ENCODE peak calls at places on chromosomes 12 and 14, in eight cellular contexts. A is transverse colon; X is suprapubic skin; I is lower leg skin; G is stimulated activated CD4-positive, alpha-beta T cell treated with anti-CD3 and anti-CD28 coated beads, Interleukin-4, amount 100 ng/mL, for 24 hours; Z is GM13976; K is cardiac muscle cell; R is SW480. M is an unnamed sample.

GRCh38 chr14:68384335-68384734 is 408.5 kb downstream of the ZFP36L1 start:
- DNase-seq in A (peak; percentile 37), I (peak; percentile 51), Z (no peak), R (no peak), X (no peak), K (peak; percentile 53), G (no peak), M (no peak)

GRCh38 chr12:57133013-57133569 is 4.8 kb downstream of the LRP1 start:
- DNase-seq in A (peak; percentile 7), R (no peak), K (peak; percentile 68), I (no peak), Z (no peak), G (no peak), X (no peak), M (no peak)

GRCh38 chr12:100826323-100826722 is 31.7 kb downstream of the ANO4 start:
- DNase-seq in X (no peak), Z (no peak), A (peak; percentile 17), R (peak; percentile 15), I (no peak), G (no peak), K (peak; percentile 74), M (peak; percentile 16)

GRCh38 chr14:64879635-64880381 is at the start of gene SPTB:
- DNase-seq in X (peak; percentile 64), Z (peak; percentile 80), R (peak; percentile 63), K (no peak), G (peak; percentile 61), A (peak; percentile 58), I (peak; percentile 16), M (no peak)

GRCh38 chr12:114649585-114649984 is 34.4 kb downstream of the TBX3 start:
- DNase-seq in Z (no peak), X (no peak), K (no peak), R (no peak), I (no peak), G (no peak), A (no peak), M (no peak)

GRCh38 chr14:67566908-67567307 is 33.2 kb downstream of the PIGH start:
- DNase-seq in I (no peak), Z (no peak), A (no peak), R (no peak), G (no peak), X (peak; percentile 60), K (peak; percentile 56), M (no peak)

GRCh38 chr14:23483216-23483854 is 13.8 kb downstream of the NGDN start:
- DNase-seq in A (no peak), G (no peak), R (peak; percentile 20), X (no peak), Z (peak; percentile 47), K (peak; percentile 37), I (no peak), M (no peak)

GRCh38 chr12:16618256-16618655 is 12.3 kb upstream of the LMO3 start:
- DNase-seq in G (no peak), R (no peak), X (no peak), I (no peak), K (no peak), Z (no peak), A (no peak), M (no peak)

GRCh38 chr14:45251912-45252311 is 1.1 kb downstream of the MIS18BP1 start:
- DNase-seq in I (no peak), G (no peak), A (no peak), Z (peak; percentile 74), K (peak; percentile 32), R (peak; percentile 46), X (no peak), M (no peak)

GRCh38 chr12:42587564-42588307 is 1.8 kb downstream of the PRICKLE1 start:
- DNase-seq in Z (no peak), K (peak; percentile 36), X (no peak), I (no peak), G (no peak), R (no peak), A (no peak), M (no peak)

GRCh38 chr12:111367661-111368221 is 1.2 kb downstream of the PHETA1 start:
- DNase-seq in R (no peak), Z (no peak), X (no peak), A (peak; percentile 78), K (peak; percentile 42), I (no peak), G (no peak), M (no peak)

GRCh38 chr12:5505751-5506150 is 73.8 kb downstream of the NTF3 start:
- DNase-seq in I (no peak), A (no peak), G (no peak), K (no peak), X (peak; percentile 28), R (no peak), Z (no peak), M (no peak)

GRCh38 chr12:49983892-49984291 is 11.1 kb downstream of the AQP6 start:
- DNase-seq in R (no peak), X (no peak), K (peak; percentile 92), Z (no peak), I (no peak), A (no peak), G (no peak), M (peak; percentile 18)

GRCh38 chr12:80241576-80242273 is 142.4 kb downstream of the OTOGL start:
- DNase-seq in R (no peak), A (no peak), Z (no peak), X (no peak), I (no peak), G (no peak), K (no peak), M (no peak)

GRCh38 chr14:62409909-62410308 is 635.3 kb downstream of the KCNH5 start:
- DNase-seq in R (no peak), K (peak; percentile 50), Z (no peak), A (no peak), G (no peak), X (no peak), I (no peak), M (no peak)

GRCh38 chr12:55700255-55701018 is 7.3 kb downstream of the ITGA7 start:
- DNase-seq in K (no peak), Z (no peak), I (no peak), G (no peak), X (peak; percentile 54), A (peak; percentile 3), R (no peak), M (no peak)

GRCh38 chr14:76169776-76170175 is 18.1 kb downstream of the GPATCH2L start:
- DNase-seq in X (no peak), A (no peak), I (no peak), R (no peak), K (no peak), G (no peak), Z (no peak), M (no peak)

GRCh38 chr14:93878871-93879270 is 48.3 kb upstream of the FAM181A start:
- DNase-seq in K (no peak), R (no peak), I (no peak), Z (no peak), A (no peak), G (no peak), X (no peak), M (no peak)

GRCh38 chr14:63045612-63046320 is 508 bp upstream of the KCNH5 start:
- DNase-seq in A (no peak), X (no peak), R (no peak), G (no peak), K (peak; percentile 36), Z (no peak), I (no peak), M (no peak)

GRCh38 chr12:92568631-92569128 is 134.1 kb upstream of the PLEKHG7 start:
- DNase-seq in Z (no peak), G (no peak), I (no peak), A (no peak), X (no peak), K (no peak), R (no peak), M (no peak)

GRCh38 chr12:113214938-113215400 is 6.3 kb upstream of the TPCN1 start:
- DNase-seq in G (no peak), R (peak; percentile 92), I (peak; percentile 91), X (peak; percentile 91), A (peak; percentile 53), K (peak; percentile 97), Z (no peak), M (no peak)

GRCh38 chr12:75955251-75955650 is 76.3 kb downstream of the PHLDA1 start:
- DNase-seq in X (no peak), Z (no peak), G (no peak), A (no peak), R (no peak), K (no peak), I (no peak), M (no peak)

GRCh38 chr14:68784995-68785816 is 7.7 kb downstream of the ZFP36L1 start:
- DNase-seq in A (no peak), X (peak; percentile 62), I (no peak), G (no peak), K (peak; percentile 74), R (peak; percentile 88), Z (no peak), M (no peak)

GRCh38 chr12:98743362-98743953 is 98.4 kb downstream of the APAF1 start:
- DNase-seq in G (peak; percentile 36), K (no peak), X (no peak), R (no peak), I (no peak), A (no peak), Z (peak; percentile 47), M (no peak)

GRCh38 chr14:92280554-92281262 is 42.3 kb upstream of the SLC24A4 start:
- DNase-seq in I (no peak), K (no peak), G (no peak), R (peak; percentile 28), X (no peak), Z (no peak), A (no peak), M (no peak)

GRCh38 chr14:41498959-41499358 is 107.7 kb upstream of the LRFN5 start:
- DNase-seq in R (no peak), Z (no peak), I (no peak), X (no peak), A (no peak), G (no peak), K (peak; percentile 61), M (no peak)

GRCh38 chr12:65885716-65886115 is 61.4 kb downstream of the HMGA2 start:
- DNase-seq in K (no peak), A (no peak), Z (no peak), X (no peak), R (no peak), G (no peak), I (no peak), M (no peak)

GRCh38 chr14:102592969-102593840 is 756 bp downstream of the RCOR1 start:
- DNase-seq in R (peak; percentile 62), G (peak; percentile 57), Z (peak; percentile 65), X (peak; percentile 78), A (peak; percentile 50), I (peak; percentile 24), K (peak; percentile 45), M (no peak)

M was measured in SK-N-MC.